ENCODE peak calls at places on chromosome 10, in four cellular contexts. K is ACHN; Q is activated T-cell treated with anti-CD3 and anti-CD28 coated beads, Interleukin-2, amount 50 U/mL, for 4 hours; H is naive thymus-derived CD4-positive, alpha-beta T cell. Z is an unnamed sample.

GRCh38 chr10:11896549-11897200 is 73.5 kb downstream of the PROSER2 start:
- DNase-seq in Q (no peak), H (no peak), K (no peak), Z (no peak)

GRCh38 chr10:77496941-77497420 is 140.6 kb downstream of the KCNMA1 start:
- DNase-seq in K (no peak), H (no peak), Q (no peak), Z (no peak)

GRCh38 chr10:104322416-104322782 is 15.9 kb downstream of the ITPRIP start:
- DNase-seq in Q (no peak), H (no peak), K (no peak), Z (no peak)

GRCh38 chr10:4459531-4459930 is 366.5 kb upstream of the AKR1E2 start:
- DNase-seq in Q (no peak), H (no peak), K (no peak), Z (peak)

GRCh38 chr10:97842658-97843295 is 6.9 kb upstream of the GOLGA7B start:
- DNase-seq in K (no peak), H (no peak), Q (no peak), Z (no peak)

GRCh38 chr10:123550680-123551096 is 115.5 kb upstream of the GPR26 start:
- DNase-seq in H (no peak), Q (no peak), K (no peak), Z (no peak)

GRCh38 chr10:74792726-74793125 is 33.7 kb upstream of the KAT6B start:
- DNase-seq in K (no peak), H (no peak), Q (no peak), Z (no peak)

GRCh38 chr10:80191589-80192270 is 13.6 kb downstream of the ANXA11 start:
- DNase-seq in Q (no peak), K (no peak), H (no peak), Z (no peak)

GRCh38 chr10:86399514-86399878 is 32.9 kb upstream of the GRID1 start:
- DNase-seq in K (no peak), Q (no peak), H (no peak), Z (no peak)

GRCh38 chr10:72039377-72039776 is 49.0 kb downstream of the SPOCK2 start:
- DNase-seq in H (no peak), Q (no peak), K (no peak), Z (no peak)

GRCh38 chr10:99917963-99918825 is 91.6 kb downstream of the DNMBP start:
- DNase-seq in H (no peak), Q (no peak), K (peak), Z (peak)

GRCh38 chr10:45809829-45810228 is 37.5 kb downstream of the AGAP4 start:
- DNase-seq in H (no peak), K (no peak), Q (no peak), Z (no peak)

GRCh38 chr10:79356104-79356503 is 8.8 kb downstream of the PPIF start:
- DNase-seq in Q (no peak), K (no peak), H (no peak), Z (no peak)